ENCODE peak calls at places on chromosomes 4 and X, in seven cellular contexts. T, X, S, B, H, U and P are unnamed samples. For H3K27me3 and H3K4me1, the result is how much of the 10 kb centered on the place peaks cover.

GRCh38 chrX:1727531-1728027 is 112.7 kb downstream of the ASMT start:
- DNase-seq in U (no peak), X (no peak), T (peak), B (no peak), H (no peak), S (no peak), P (no peak)

GRCh38 chrX:130103605-130104004 is 6.7 kb downstream of the ELF4 start:
- DNase-seq in X (no peak), U (no peak), B (no peak), H (no peak), S (no peak), T (no peak), P (no peak)

GRCh38 chrX:20128678-20129077 is 12.0 kb upstream of the MAP7D2 start:
- DNase-seq in B (no peak), T (no peak), X (no peak), H (no peak), U (no peak), S (no peak), P (no peak)

GRCh38 chrX:55007633-55008032 is 7.5 kb downstream of the APEX2 start:
- DNase-seq in H (peak), T (no peak), S (peak), X (no peak), B (peak), U (peak), P (no peak)

GRCh38 chrX:40420899-40421729 is 159.7 kb upstream of the ATP6AP2 start:
- DNase-seq in S (peak), U (no peak), B (no peak), T (no peak), H (no peak), X (no peak), P (peak)

GRCh38 chr4:138522366-138522765 is 280.2 kb upstream of the SLC7A11 start:
- DNase-seq in U (no peak), T (peak), S (peak), B (peak), H (peak), X (no peak), P (no peak)

GRCh38 chr4:17817027-17817426 is 6.2 kb downstream of the NCAPG start:
- DNase-seq in S (peak), B (peak), T (peak), X (no peak), U (no peak), H (peak), P (no peak)

GRCh38 chr4:152064753-152065152 is 303.9 kb upstream of the GATB start:
- DNase-seq in S (no peak), U (no peak), B (no peak), H (no peak), X (no peak), T (no peak), P (no peak)

GRCh38 chr4:109408711-109409110 is 24.9 kb upstream of the SEC24B start:
- DNase-seq in B (no peak), T (no peak), U (no peak), S (no peak), X (no peak), H (no peak), P (no peak)

GRCh38 chr4:17059192-17059634 is 160.8 kb upstream of the LDB2 start:
- DNase-seq in T (no peak), B (peak), X (no peak), S (peak), H (no peak), U (no peak), P (peak)

GRCh38 chrX:17703201-17703600 is 34.1 kb upstream of the SCML1 start:
- DNase-seq in H (no peak), S (no peak), X (no peak), U (no peak), T (no peak), B (no peak), P (no peak)

GRCh38 chr4:57136281-57136680 is 26.1 kb upstream of the IGFBP7 start:
- DNase-seq in H (no peak), U (no peak), X (no peak), T (no peak), S (peak), B (peak), P (no peak)

GRCh38 chr4:5631352-5632042 is 76.9 kb downstream of the EVC2 start:
- DNase-seq in H (no peak), B (no peak), U (no peak), S (peak), T (no peak), X (no peak), P (no peak)

DNA sequence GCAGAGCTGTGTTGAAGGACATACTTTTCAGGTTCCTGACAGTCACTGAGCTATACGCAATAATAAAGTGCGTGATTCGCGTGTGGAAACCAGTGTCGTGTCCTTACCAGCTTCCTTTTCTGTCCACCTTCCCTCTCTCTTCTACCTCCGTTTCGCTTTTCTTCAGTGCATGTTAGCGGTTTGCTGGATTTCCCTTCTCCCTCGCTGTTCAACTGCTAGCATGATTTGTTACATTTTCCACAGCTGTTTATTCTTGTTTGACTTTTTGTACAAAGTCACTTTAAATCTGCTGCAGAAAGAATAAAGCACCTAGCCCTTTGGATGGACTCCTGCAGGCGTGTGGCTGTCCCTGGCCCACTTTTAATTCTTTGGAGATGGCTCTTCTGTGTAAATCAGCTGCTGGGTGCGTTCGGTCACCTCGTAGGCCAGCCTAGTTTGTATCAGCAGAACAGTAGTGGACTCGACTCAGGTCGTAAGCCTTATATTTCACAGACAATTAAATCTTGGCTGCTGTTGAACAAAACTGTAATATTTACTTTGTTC is 8.9 kb upstream of the HAND2 start:
- DNase-seq in T (no peak), U (no peak), B (no peak), H (no peak), X (no peak), S (no peak), P (no peak)
- H3K27me3 ChIP-seq in T (under half), U (half or more), B (half or more), H (under half), X (under half), S (half or more), P (under half)

GRCh38 chr4:38075370-38076152 is 115.4 kb downstream of the PTTG2 start:
- DNase-seq in H (peak), X (no peak), S (peak), U (peak), B (peak), T (no peak), P (no peak)
- H3K4me1 ChIP-seq in H (under half), X (under half), S (under half), U (half or more), B (under half), T (under half), P (under half)

DNA sequence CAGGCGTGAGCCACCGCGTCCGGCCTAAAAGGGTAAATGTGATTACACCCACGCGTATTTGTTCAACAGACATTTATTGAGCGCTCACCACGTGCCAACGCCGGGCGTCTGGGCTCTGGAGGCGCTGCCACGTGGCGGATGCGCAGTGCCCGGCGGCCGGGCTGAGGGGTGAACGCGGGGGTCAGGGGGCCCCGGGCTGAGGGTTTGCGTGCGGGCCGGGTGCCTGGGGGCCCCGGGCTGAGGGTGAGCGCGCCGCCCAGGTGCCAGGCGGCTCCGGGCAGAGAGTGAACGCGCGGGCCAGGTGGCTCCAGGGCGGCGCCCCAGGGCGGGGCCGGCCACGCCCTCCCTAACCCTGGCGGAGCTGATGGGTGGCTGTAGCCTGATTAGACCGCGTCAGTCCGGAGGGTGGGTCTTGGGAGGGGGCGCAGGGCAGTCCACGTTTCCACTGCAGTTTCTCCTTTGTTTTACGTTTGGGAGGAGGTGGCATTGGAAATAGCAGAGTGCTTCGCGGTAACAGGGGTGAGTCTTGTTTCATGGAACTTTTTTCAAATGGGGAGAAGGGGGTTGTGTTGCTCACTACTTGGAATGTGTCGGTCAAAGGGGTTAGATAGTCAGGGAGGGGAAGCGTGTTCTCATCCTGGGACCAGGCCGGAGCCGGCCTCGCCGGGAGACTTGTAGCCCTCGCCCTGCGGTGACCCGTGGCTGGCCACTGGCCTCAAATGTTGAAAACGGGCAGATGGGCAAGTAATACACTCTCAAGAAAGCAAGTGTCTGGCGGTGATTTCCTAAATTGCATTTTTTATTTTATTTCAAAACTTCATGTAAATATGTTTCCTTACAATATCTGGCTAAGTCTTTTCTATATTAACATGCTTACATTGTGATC is at the start of gene ZFP42:
- DNase-seq in H (no peak), X (peak), B (no peak), U (peak), T (no peak), S (peak), P (no peak)
- H3K4me3 ChIP-seq in H (no peak), X (no peak), B (no peak), U (no peak), T (no peak), S (peak), P (no peak)

DNA sequence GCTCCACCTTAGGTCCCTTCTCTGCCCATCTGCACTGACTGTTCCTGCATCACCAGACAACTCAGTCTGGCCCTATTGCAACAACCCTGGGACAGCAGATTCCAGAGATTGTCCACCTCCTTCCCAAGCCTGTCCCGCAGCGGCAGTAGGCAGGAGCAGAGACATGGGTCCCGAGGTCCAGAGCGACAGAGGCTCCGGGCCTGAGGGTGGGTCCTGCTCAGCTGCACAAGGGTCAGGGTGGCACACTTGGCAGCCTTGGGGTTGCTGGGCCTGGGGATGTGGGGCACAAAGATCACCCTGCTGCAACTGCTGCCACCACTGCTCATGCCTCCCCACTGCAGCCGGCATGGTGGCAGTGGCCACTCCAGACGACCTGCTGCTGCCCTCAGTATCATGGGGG is 674.5 kb downstream of the SH3BGRL start:
- DNase-seq in U (no peak), H (no peak), T (no peak), X (peak), B (no peak), S (no peak), P (no peak)
- H3K27me3 ChIP-seq in U (under half), H (under half), T (under half), X (under half), B (under half), S (under half), P (under half)

DNA sequence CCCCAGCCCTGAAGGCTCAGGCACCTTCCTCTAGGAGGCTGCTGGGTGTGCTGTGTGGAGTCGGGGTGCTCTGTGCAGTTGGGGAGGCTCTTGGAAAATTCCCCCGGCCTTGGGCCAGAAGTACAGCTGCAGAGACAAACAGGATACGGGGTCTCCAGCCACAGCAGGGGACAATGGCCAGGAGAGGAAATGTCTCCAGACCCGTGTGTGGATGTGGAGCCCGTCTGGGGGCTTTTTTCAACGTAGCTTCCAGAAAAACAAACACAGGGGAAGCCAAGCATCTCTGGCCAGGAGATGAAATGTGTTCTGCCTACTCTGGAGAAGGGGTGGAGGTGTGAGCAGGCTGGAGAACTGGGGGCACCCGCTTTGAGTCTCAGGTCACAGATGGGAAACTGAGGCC is 3.7 kb upstream of the SH3TC1 start:
- DNase-seq in H (no peak), X (no peak), S (no peak), T (no peak), B (no peak), U (no peak), P (no peak)
- H3K4me1 ChIP-seq in H (under half), X (half or more), S (under half), T (half or more), B (under half), U (under half), P (under half)

GRCh38 chrX:46722742-46723568 is 36.0 kb downstream of the SLC9A7 start:
- DNase-seq in T (no peak), X (no peak), U (no peak), B (peak), H (no peak), S (no peak), P (no peak)
- H3K4me3 ChIP-seq in T (no peak), X (no peak), U (no peak), B (no peak), H (no peak), S (no peak), P (no peak)

GRCh38 chr4:83389037-83389755 is 54.5 kb upstream of the HPSE start:
- DNase-seq in X (no peak), S (no peak), B (no peak), H (no peak), U (no peak), T (no peak), P (no peak)

GRCh38 chr4:83393908-83394307 is 59.3 kb upstream of the HPSE start:
- DNase-seq in U (no peak), S (no peak), T (no peak), H (no peak), B (no peak), X (no peak), P (no peak)

GRCh38 chr4:83390965-83391364 is 56.3 kb upstream of the HPSE start:
- DNase-seq in U (no peak), X (no peak), H (no peak), S (no peak), B (no peak), T (no peak), P (no peak)

GRCh38 chr4:83389756-83390505 is 55.3 kb upstream of the HPSE start:
- DNase-seq in T (no peak), H (no peak), X (no peak), U (no peak), S (no peak), B (no peak), P (no peak)

GRCh38 chr4:83392562-83392961 is 57.9 kb upstream of the HPSE start:
- DNase-seq in T (no peak), B (no peak), H (no peak), X (no peak), S (no peak), U (no peak), P (no peak)
- H3K27me3 ChIP-seq in T (under half), B (under half), H (under half), X (under half), S (under half), U (under half), P (under half)

GRCh38 chr4:76216975-76217814 is 3.6 kb upstream of the SCARB2 start:
- DNase-seq in T (no peak), B (no peak), U (no peak), H (peak), S (no peak), X (no peak), P (no peak)

GRCh38 chr4:76213415-76214268 is at the start of gene SCARB2:
- DNase-seq in S (peak), T (peak), H (peak), B (peak), X (peak), U (peak), P (peak)

GRCh38 chr4:76214269-76214628 is 625 bp upstream of the SCARB2 start:
- DNase-seq in B (no peak), S (no peak), H (peak), X (no peak), U (peak), T (no peak), P (no peak)

GRCh38 chr4:76215120-76215519 is 1.5 kb upstream of the SCARB2 start:
- DNase-seq in T (no peak), H (no peak), X (no peak), S (no peak), B (no peak), U (no peak), P (no peak)

DNA sequence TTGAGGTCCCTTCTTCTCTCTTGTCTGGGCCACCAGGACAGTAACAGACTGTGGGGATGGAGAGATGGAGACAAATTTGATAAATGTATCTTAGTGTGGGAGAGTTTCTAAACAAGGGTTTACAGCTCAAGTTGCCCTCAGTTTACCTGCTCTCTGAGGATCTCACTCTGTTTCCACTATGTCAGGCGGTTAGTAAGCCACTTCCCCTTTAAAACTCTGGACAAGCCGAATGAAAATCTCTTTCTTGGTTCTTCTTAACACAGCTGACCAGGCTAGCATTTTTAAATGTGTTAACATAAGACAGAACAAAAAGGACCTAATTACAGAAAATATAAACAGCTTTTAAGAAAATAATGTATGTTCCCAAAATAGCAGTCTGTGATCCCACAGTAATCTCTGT is 2.9 kb upstream of the SCARB2 start:
- DNase-seq in H (no peak), B (no peak), S (no peak), U (no peak), X (no peak), T (no peak), P (no peak)
- H3K4me1 ChIP-seq in H (under half), B (under half), S (under half), U (half or more), X (half or more), T (under half), P (under half)

GRCh38 chr4:105627620-105628019 is 75.2 kb downstream of the ARHGEF38 start:
- DNase-seq in U (no peak), X (no peak), S (no peak), H (no peak), B (no peak), T (no peak), P (no peak)
- H3K4me3 ChIP-seq in U (no peak), X (no peak), S (no peak), H (no peak), B (no peak), T (no peak), P (no peak)